ENCODE peak calls at places on chromosomes 11 and 22, in ten cellular contexts. Z is tibial artery, Y is fibroblast of the aortic adventitia, A is RWPE1, B is BE2C, G is pancreas, I is body of pancreas, H is transverse colon, N is Panc1, V is breast epithelium. K is an unnamed sample.

GRCh38 chr11:6632116-6633073 is 13.2 kb upstream of the TPP1 start:
- DNase-seq in V (no peak), Z (no peak), N (no peak), G (no peak), B (no peak), I (no peak), H (no peak), A (no peak), Y (no peak), K (no peak)

GRCh38 chr11:33443684-33444083 is 186.5 kb downstream of the HIPK3 start:
- DNase-seq in V (no peak), N (no peak), Z (no peak), G (no peak), I (no peak), Y (no peak), A (no peak), H (no peak), B (no peak), K (no peak)

GRCh38 chr22:16969508-16970327 is 38.3 kb downstream of the GAB4 start:
- DNase-seq in Y (no peak), G (no peak), A (no peak), B (no peak), N (no peak), I (no peak), H (no peak), V (no peak), Z (no peak), K (no peak)

GRCh38 chr22:30309981-30310672 is 16.6 kb downstream of the TBC1D10A start:
- DNase-seq in Y (peak; percentile 70), I (peak; percentile 66), B (no peak), Z (peak; percentile 71), N (no peak), A (no peak), V (peak; percentile 72), H (peak; percentile 74), G (no peak), K (no peak)

GRCh38 chr11:83480811-83481210 is 194.6 kb upstream of the CCDC90B start:
- DNase-seq in Z (no peak), B (no peak), V (no peak), Y (no peak), N (no peak), A (no peak), I (no peak), H (no peak), G (no peak), K (no peak)

GRCh38 chr11:2298795-2299747 is 2.6 kb downstream of the C11orf21 start:
- DNase-seq in A (peak; percentile 57), V (peak; percentile 39), N (no peak), Z (no peak), H (peak; percentile 44), Y (no peak), B (peak; percentile 39), I (peak; percentile 9), G (peak; percentile 61), K (peak; percentile 23)

GRCh38 chr11:46026616-46027293 is 94.5 kb downstream of the PHF21A start:
- DNase-seq in Y (peak; percentile 60), A (no peak), N (no peak), G (no peak), Z (no peak), H (no peak), I (no peak), B (no peak), V (no peak), K (no peak)

GRCh38 chr11:70443043-70444030 is 45.0 kb downstream of the CTTN start:
- DNase-seq in G (peak; percentile 35), A (no peak), V (no peak), N (no peak), Z (no peak), H (no peak), I (no peak), B (no peak), Y (no peak), K (no peak)

GRCh38 chr22:39994046-39994565 is 648 bp upstream of the FAM83F start:
- DNase-seq in H (no peak), G (no peak), A (no peak), Z (no peak), Y (no peak), I (no peak), B (no peak), V (no peak), N (no peak), K (no peak)

GRCh38 chr11:128725630-128726461 is 32.0 kb downstream of the FLI1 start:
- DNase-seq in B (no peak), I (no peak), H (peak; percentile 41), G (no peak), V (no peak), A (no peak), N (no peak), Z (no peak), Y (no peak), K (peak; percentile 42)

GRCh38 chr22:17007852-17008731 is at the start of gene GAB4:
- DNase-seq in Y (no peak), H (no peak), I (no peak), A (no peak), G (no peak), V (no peak), Z (no peak), N (no peak), B (no peak), K (no peak)

GRCh38 chr11:111911563-111912401 is at the start of gene CRYAB:
- DNase-seq in H (peak; percentile 68), Y (peak; percentile 89), B (no peak), Z (peak; percentile 96), G (peak; percentile 68), N (no peak), V (peak; percentile 96), I (peak; percentile 63), A (peak; percentile 71), K (no peak)

GRCh38 chr11:134780486-134781155 is 368.6 kb upstream of the B3GAT1 start:
- DNase-seq in Z (no peak), B (no peak), V (no peak), Y (no peak), I (no peak), G (no peak), H (no peak), A (no peak), N (no peak), K (no peak)
- TF ChIP-seq CTCF in Z (peak; percentile 16), B (no peak), V (no peak), Y (no peak), I (no peak), G (no peak), H (no peak), A (no peak), N (no peak), K (no peak)

DNA sequence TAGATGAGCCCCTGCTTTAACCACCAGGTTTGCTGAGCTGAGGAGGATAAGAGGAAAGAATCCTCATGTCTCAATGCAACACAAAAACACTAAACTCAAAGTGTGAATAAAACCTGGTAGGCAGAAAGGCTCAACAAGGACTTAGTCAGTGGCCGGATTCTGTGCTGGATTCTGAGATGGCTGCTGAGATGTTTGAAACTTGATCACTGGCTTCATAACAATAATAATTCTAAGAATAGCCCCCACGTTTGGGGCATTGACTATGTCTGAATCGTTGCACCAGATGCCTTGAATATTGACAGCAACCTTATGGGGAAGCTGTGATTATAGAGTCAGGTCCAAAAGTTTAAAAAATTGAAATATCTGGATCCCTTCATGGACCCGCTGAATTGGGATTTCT is 4.6 kb downstream of the DKK3 start:
- DNase-seq in N (no peak), Y (no peak), G (no peak), A (no peak), V (no peak), B (no peak), I (no peak), H (no peak), Z (no peak), K (no peak)
- TF ChIP-seq CTCF in N (no peak), Y (no peak), G (no peak), A (no peak), V (no peak), B (no peak), I (no peak), H (no peak), Z (no peak), K (no peak)

GRCh38 chr22:42138122-42138770 is 7.6 kb upstream of the CYP2D6 start:
- DNase-seq in N (no peak), Z (no peak), B (no peak), A (no peak), G (no peak), V (no peak), Y (no peak), H (no peak), I (no peak), K (no peak)

GRCh38 chr22:42134033-42135020 is 3.7 kb upstream of the CYP2D6 start:
- DNase-seq in Y (no peak), I (no peak), A (no peak), Z (no peak), B (no peak), N (no peak), V (no peak), G (no peak), H (no peak), K (no peak)

GRCh38 chr22:42127606-42128005 is 3.0 kb downstream of the CYP2D6 start:
- DNase-seq in B (no peak), N (no peak), G (no peak), A (no peak), H (no peak), Z (no peak), I (no peak), V (no peak), Y (no peak), K (no peak)

GRCh38 chr22:42131562-42131961 is 952 bp upstream of the CYP2D6 start:
- DNase-seq in I (no peak), G (no peak), N (no peak), A (no peak), Z (no peak), Y (no peak), H (no peak), V (no peak), B (no peak), K (no peak)

DNA sequence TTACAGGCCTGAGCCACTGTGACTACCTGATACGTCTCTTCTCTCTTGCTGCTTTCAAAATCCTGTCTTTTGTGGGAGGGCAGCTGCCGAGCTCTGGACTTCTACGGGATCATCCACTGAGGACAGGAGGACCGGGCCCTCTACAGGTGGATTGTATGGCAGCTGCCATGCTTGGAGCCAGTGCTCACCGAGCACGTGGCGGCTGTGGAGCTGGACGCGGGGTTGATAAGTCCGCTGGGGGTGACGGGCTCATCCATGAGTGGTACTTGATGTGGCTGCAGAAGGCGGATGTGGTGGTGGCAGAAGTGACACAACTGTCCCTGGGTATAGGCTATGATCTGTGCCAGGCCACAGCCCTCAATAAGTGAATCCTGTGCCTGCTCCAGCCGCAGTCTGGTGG is 1.8 kb upstream of the CYP2D6 start:
- DNase-seq in I (no peak), A (no peak), G (no peak), Y (no peak), N (no peak), B (no peak), V (no peak), H (no peak), Z (no peak), K (no peak)
- TF ChIP-seq CTCF in I (no peak), A (no peak), G (no peak), Y (no peak), N (no peak), B (no peak), V (no peak), H (no peak), Z (no peak), K (no peak)

DNA sequence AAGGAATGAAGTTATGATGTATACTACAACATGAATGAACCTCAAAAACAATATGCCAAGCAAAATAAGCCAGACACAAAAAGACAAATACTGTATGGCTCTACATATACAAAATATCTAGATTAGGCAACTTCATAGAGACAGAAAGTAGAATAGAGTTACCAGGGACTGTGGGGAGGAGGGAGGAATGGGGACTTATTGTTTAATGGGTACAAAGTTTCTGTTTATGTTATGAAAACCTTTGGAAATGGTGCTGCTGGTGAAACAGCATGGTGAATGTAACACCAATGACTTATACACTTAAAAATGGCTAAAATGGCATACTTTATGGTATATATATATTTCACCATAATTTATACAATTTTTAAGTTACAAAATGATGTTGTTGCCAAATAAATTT is 4.1 kb downstream of the AQP11 start:
- DNase-seq in V (no peak), H (no peak), G (no peak), Z (no peak), Y (no peak), I (no peak), A (no peak), N (no peak), B (no peak), K (no peak)
- TF ChIP-seq CTCF in V (no peak), H (no peak), G (no peak), Z (no peak), Y (no peak), I (no peak), A (no peak), N (no peak), B (no peak), K (no peak)

K was measured in activated B cell treated with CpG ODN at 0.5 μM for 24 hours.